ENCODE peak calls at places on chromosomes 12 and 14, in five cellular contexts. C is MM.1S, L is spleen, I is SK-N-SH, O is psoas muscle. S is an unnamed sample.

GRCh38 chr14:45526715-45527549 is 273.9 kb upstream of the MIS18BP1 start:
- DNase-seq in C (peak), I (peak), O (peak), L (peak), S (no peak)

GRCh38 chr14:105248368-105249174 is at the start of gene BTBD6:
- DNase-seq in I (peak), O (peak), C (peak), L (peak), S (peak)

GRCh38 chr12:83432176-83432719 is 745.5 kb downstream of the TMTC2 start:
- DNase-seq in I (no peak), O (no peak), C (no peak), L (no peak), S (no peak)

GRCh38 chr14:93734961-93735360 is 53.3 kb downstream of the PRIMA1 start:
- DNase-seq in I (no peak), C (no peak), L (no peak), O (no peak), S (no peak)

GRCh38 chr12:1919284-1919683 is 832 bp upstream of the CACNA2D4 start:
- DNase-seq in L (peak), C (no peak), I (peak), O (no peak), S (no peak)

GRCh38 chr14:53347046-53347445 is 193.9 kb upstream of the DDHD1 start:
- DNase-seq in C (peak), I (no peak), L (no peak), O (no peak), S (no peak)

GRCh38 chr12:116524964-116525379 is 34.2 kb upstream of the MAP1LC3B2 start:
- DNase-seq in I (no peak), O (no peak), C (no peak), L (no peak), S (no peak)

GRCh38 chr12:55396326-55396725 is 4.0 kb upstream of the OR6C65 start:
- DNase-seq in C (no peak), L (no peak), O (no peak), I (no peak), S (no peak)

GRCh38 chr12:59637657-59638150 is 41.9 kb downstream of the SLC16A7 start:
- DNase-seq in I (no peak), O (no peak), L (no peak), C (no peak), S (no peak)

GRCh38 chr14:42192659-42193425 is 586.2 kb downstream of the LRFN5 start:
- DNase-seq in C (no peak), I (no peak), L (no peak), O (no peak), S (no peak)

GRCh38 chr14:93742761-93743160 is 45.5 kb downstream of the PRIMA1 start:
- DNase-seq in L (no peak), O (peak), I (no peak), C (no peak), S (no peak)

GRCh38 chr14:50335389-50335788 is 23.3 kb downstream of the DMAC2L start:
- DNase-seq in O (no peak), C (no peak), I (peak), L (no peak), S (no peak)

GRCh38 chr14:21087294-21088091 is 11.0 kb downstream of the ZNF219 start:
- DNase-seq in L (peak), O (no peak), C (peak), I (peak), S (no peak)

GRCh38 chr12:74897425-74898211 is 312.0 kb downstream of the KCNC2 start:
- DNase-seq in I (no peak), O (no peak), C (peak), L (no peak), S (no peak)

GRCh38 chr12:122951406-122951805 is 14.9 kb downstream of the ABCB9 start:
- DNase-seq in I (no peak), C (no peak), L (no peak), O (no peak), S (no peak)

GRCh38 chr12:104526320-104526719 is 69.6 kb downstream of the CHST11 start:
- DNase-seq in L (no peak), I (no peak), C (no peak), O (no peak), S (no peak)

GRCh38 chr14:99786423-99787051 is 6.7 kb upstream of the EML1 start:
- DNase-seq in I (no peak), L (no peak), O (no peak), C (no peak), S (no peak)

GRCh38 chr14:89351364-89351957 is 65.6 kb downstream of the FOXN3 start:
- DNase-seq in O (no peak), C (no peak), I (no peak), L (no peak), S (no peak)

GRCh38 chr14:79044894-79045624 is 874.9 kb downstream of the NRXN3 start:
- DNase-seq in O (no peak), L (no peak), C (no peak), I (no peak), S (no peak)

GRCh38 chr12:56162468-56163290 is 4.5 kb downstream of the MYL6 start:
- DNase-seq in O (no peak), I (no peak), L (no peak), C (no peak), S (no peak)

GRCh38 chr12:55831407-55831880 is 2.1 kb upstream of the DNAJC14 start:
- DNase-seq in O (no peak), C (no peak), L (peak), I (peak), S (no peak)

GRCh38 chr12:54053625-54054441 is at the start of gene HOXC4:
- DNase-seq in I (peak), L (no peak), C (no peak), O (no peak), S (no peak)

GRCh38 chr14:75486317-75486716 is 36.0 kb upstream of the BATF start:
- DNase-seq in L (no peak), C (no peak), I (no peak), O (no peak), S (peak)

DNA sequence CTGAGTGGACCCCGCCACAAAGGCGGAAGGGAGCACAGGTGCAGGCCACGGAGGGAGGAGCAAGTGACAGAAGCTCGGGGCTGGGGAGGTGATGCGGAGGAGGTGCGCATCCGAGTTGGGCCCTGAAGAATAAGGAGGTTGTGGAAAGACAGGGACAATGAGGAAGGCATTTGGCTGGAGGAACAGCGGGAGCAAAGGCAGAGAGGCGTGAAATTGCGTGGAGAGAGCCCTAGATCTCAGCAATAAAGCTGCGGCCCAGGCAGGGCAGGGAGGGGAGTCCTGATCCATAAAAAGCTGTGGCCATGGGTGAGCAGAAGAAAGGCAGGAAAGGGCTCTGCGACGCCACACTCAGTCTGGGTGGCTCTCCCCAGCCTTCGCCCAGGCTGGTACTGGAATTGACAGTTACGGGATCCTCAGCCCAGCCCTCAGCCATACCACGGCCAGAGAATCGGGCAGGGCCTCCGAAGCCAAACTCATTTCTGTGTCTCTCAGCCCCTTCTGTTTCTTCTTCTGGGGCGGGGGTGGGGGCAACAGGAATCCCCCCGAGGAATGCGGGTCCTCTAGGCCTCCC is 2.2 kb downstream of the FIGNL2 start:
- DNase-seq in O (no peak), C (no peak), I (no peak), L (no peak), S (no peak)
- H3K4me3 ChIP-seq in O (peak), C (no peak), I (no peak), L (peak), S (peak)

DNA sequence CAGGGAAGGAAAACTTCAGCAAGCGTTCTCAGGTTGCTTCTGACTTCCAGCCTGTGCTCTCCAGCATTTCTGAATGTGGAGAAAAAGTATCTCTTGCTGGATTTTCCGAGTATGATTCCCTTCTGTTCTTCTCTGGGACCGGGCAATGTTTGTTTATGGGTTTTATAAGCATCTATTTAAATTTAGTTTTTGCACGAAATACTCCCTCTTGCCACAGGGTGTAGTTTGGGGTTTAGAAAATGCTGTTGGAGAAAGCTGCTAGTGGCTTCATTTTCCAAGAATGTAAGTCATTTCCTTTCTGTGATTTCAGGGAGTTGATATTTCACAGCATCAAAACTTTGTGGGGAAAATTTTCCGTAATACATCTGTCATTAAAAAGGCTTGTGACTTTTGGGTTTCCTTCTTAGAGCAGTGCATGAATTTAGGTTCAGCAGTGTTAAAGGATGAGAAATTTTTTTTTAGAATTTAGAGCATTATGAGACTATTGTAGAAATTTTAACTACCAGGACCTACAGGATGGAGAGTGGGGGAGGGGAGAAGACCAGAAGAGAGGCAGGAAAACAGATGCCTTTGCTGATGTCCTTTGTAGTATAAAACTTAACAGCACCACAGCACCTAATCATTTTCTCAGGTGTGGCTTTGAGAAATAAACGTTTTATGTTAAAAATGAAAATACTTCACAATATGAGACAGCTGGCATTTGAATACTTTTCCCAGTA is 1.5 kb downstream of the FRMD6 start:
- DNase-seq in O (no peak), L (no peak), C (peak), I (no peak), S (no peak)
- H3K27ac ChIP-seq in O (peak), L (peak), C (no peak), I (peak), S (peak)

DNA sequence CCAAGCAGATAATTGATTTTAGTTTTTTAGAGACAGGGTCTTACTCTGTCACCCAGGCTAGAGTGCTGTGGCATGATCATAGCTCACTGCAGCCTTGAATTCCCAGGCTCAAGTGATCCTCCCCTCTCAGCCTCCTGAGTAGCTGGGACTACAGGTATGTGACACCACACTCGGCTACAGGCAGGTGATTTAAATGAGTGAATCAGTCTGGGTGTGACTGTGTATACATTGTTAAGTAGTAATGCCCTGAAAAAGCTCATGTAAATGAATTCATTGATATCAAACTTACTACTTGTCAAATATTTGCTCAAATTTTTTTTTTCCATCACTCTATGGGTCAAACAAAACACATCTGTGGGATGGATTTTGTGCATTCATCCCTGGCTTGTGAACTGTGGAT is 6.3 kb upstream of the USP44 start:
- DNase-seq in C (no peak), O (no peak), L (no peak), I (no peak), S (no peak)
- TF ChIP-seq CTCF in C (no peak), O (no peak), L (no peak), I (no peak), S (no peak)

DNA sequence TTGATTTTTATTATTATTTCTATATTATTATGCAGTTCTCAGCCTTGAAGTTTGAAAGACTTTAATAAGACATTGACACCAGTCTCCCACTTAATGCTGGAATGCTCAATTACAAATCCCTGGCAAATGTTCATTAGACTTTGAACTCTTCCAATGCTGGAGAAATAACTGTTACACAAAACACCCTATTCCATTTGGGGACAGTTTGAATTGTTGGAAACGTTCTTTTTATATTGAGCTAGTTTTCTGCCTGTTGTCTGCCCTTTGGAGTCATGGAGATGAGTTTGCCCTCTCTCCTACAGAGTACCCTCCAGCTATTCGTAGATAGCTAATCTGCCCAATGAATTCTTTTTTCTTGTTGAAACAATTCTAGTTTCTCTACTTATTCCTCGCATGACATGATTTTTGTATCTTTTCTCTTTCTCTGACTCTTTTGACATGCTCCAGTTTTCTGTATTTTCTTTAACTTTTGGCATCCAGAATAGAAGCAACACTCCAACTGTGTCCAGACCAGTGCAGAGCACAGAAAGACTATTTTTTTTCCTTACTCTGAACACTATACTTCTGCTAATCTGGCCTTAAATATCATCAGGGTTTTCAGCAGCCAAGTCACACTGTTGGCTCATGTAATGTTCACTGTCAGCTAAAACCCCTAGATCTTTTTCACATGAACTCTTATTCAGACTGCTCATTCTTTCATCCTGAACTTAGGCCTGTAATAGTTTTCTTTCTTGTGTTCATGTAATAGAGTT is 379.3 kb downstream of the RAD51B start:
- DNase-seq in L (no peak), O (no peak), I (no peak), C (no peak), S (no peak)
- H3K4me3 ChIP-seq in L (no peak), O (no peak), I (no peak), C (no peak), S (no peak)

DNA sequence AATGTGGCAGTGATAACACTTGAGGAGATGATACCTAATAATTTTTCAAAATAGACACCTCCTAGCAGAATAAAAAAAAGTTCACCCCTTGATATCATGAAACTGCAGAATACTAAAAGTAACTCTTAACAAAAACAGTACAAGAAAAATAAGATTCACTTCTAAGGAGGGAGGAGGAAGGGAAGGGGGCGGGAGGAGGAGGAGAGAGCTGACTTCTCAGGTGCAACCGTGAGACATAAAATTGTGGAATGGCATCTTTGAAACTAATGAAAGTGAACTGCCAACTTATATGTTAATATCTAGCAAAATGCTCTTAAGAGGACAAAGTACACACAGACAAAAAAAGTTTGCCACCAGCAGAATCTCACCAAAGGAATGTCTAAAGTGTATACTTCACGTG is 115.8 kb downstream of the SCFD1 start:
- DNase-seq in I (no peak), L (no peak), O (no peak), C (no peak), S (no peak)
- H3K27ac ChIP-seq in I (no peak), L (no peak), O (no peak), C (no peak), S (no peak)

DNA sequence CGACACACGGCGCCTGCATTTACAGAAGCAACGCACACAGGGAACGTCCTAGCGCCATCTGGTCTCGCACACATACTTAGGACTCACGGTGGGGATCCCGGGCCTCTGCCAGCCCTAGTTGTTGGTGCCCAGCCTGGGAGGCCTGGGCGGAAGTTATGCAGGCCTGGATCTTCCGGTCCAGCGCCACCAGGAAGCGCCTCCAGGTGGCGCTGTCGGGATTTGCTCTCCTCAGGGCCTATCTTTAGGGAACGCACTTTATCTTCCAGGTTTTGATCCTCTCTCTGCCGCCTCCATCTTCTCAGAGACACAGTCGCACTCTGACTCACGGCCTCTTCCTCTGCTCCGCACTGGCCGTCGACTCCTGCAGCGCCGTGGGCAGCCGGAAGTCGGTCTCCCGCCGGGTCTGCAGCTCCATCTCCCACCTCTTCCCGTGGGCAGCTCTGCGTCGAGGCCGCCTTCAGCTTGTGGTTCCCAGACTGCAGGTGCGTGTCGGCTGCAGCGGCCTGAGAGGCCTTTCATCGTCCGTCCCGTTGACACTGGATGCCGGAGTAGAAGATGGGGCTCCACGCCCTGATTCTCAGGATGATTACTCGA is 760.4 kb downstream of the TMEM121 start:
- DNase-seq in L (no peak), C (no peak), O (no peak), I (peak), S (no peak)
- TF ChIP-seq CTCF in L (peak), C (no peak), O (no peak), I (peak), S (no peak)

GRCh38 chr12:131699434-131699833 is 11.5 kb upstream of the SFSWAP start:
- DNase-seq in L (no peak), C (no peak), I (no peak), O (no peak), S (no peak)
- H3K4me3 ChIP-seq in L (no peak), C (no peak), I (no peak), O (no peak), S (no peak)